ENCODE peak calls at places on chromosomes 2 and 18, in six cellular contexts. One of them, this sample, is unnamed.

GRCh38 chr18:5611221-5611620 is 67.4 kb upstream of the EPB41L3 start:
- DNase-seq in HCT116: no peak
- DNase-seq in Peyer's patch: no peak
- DNase-seq in spleen: no peak
- DNase-seq in right lobe of liver: no peak
- DNase-seq in K562: no peak
- DNase-seq in this sample: no peak

GRCh38 chr18:77086656-77087390 is 45.8 kb downstream of the MBP start:
- DNase-seq in right lobe of liver: peak; percentile 79
- DNase-seq in HCT116: no peak
- DNase-seq in spleen: peak; percentile 72
- DNase-seq in K562: no peak
- DNase-seq in Peyer's patch: no peak
- DNase-seq in this sample: no peak

GRCh38 chr2:226554726-226555125 is 244.9 kb downstream of the IRS1 start:
- DNase-seq in K562: no peak
- DNase-seq in right lobe of liver: no peak
- DNase-seq in Peyer's patch: no peak
- DNase-seq in spleen: no peak
- DNase-seq in HCT116: no peak
- DNase-seq in this sample: no peak

GRCh38 chr2:113234721-113235346 is 43.9 kb downstream of the PAX8 start:
- DNase-seq in right lobe of liver: no peak
- DNase-seq in K562: peak; percentile 47
- DNase-seq in spleen: no peak
- DNase-seq in HCT116: no peak
- DNase-seq in Peyer's patch: no peak
- DNase-seq in this sample: peak; percentile 60

GRCh38 chr18:45248240-45248903 is 366.9 kb upstream of the SLC14A2 start:
- DNase-seq in spleen: no peak
- DNase-seq in HCT116: no peak
- DNase-seq in right lobe of liver: peak; percentile 46
- DNase-seq in Peyer's patch: no peak
- DNase-seq in K562: no peak
- DNase-seq in this sample: peak; percentile 29

GRCh38 chr2:128384446-128384845 is 65.8 kb upstream of the HS6ST1 start:
- DNase-seq in right lobe of liver: no peak
- DNase-seq in HCT116: no peak
- DNase-seq in K562: no peak
- DNase-seq in spleen: peak; percentile 54
- DNase-seq in Peyer's patch: no peak
- DNase-seq in this sample: no peak

GRCh38 chr2:238285653-238286082 is 2.7 kb downstream of the PER2 start:
- DNase-seq in HCT116: no peak
- DNase-seq in spleen: no peak
- DNase-seq in right lobe of liver: peak; percentile 92
- DNase-seq in Peyer's patch: peak; percentile 75
- DNase-seq in K562: no peak
- DNase-seq in this sample: no peak

GRCh38 chr2:50491541-50492114 is 540.3 kb downstream of the NRXN1 start:
- DNase-seq in HCT116: peak; percentile 12
- DNase-seq in K562: peak; percentile 33
- DNase-seq in right lobe of liver: no peak
- DNase-seq in spleen: no peak
- DNase-seq in Peyer's patch: no peak
- DNase-seq in this sample: peak; percentile 45

GRCh38 chr2:33219850-33220275 is 256.6 kb upstream of the RASGRP3 start:
- DNase-seq in Peyer's patch: no peak
- DNase-seq in spleen: no peak
- DNase-seq in right lobe of liver: no peak
- DNase-seq in K562: no peak
- DNase-seq in HCT116: no peak
- DNase-seq in this sample: peak; percentile 18

GRCh38 chr2:38666578-38666926 is 638 bp downstream of the GALM start:
- DNase-seq in Peyer's patch: peak; percentile 67
- DNase-seq in right lobe of liver: peak; percentile 74
- DNase-seq in spleen: no peak
- DNase-seq in K562: peak; percentile 50
- DNase-seq in HCT116: no peak
- DNase-seq in this sample: no peak

GRCh38 chr2:39778775-39779751 is at the start of gene THUMPD2:
- DNase-seq in spleen: peak; percentile 92
- DNase-seq in Peyer's patch: peak; percentile 82
- DNase-seq in K562: peak; percentile 90
- DNase-seq in HCT116: peak; percentile 42
- DNase-seq in right lobe of liver: peak; percentile 75
- DNase-seq in this sample: peak; percentile 87

GRCh38 chr2:75089471-75089870 is 109.8 kb downstream of the TACR1 start:
- DNase-seq in spleen: no peak
- DNase-seq in HCT116: no peak
- DNase-seq in right lobe of liver: no peak
- DNase-seq in Peyer's patch: no peak
- DNase-seq in K562: no peak
- DNase-seq in this sample: no peak
- TF ChIP-seq POLR2A in spleen: no peak
- TF ChIP-seq POLR2A in HCT116: no peak
- TF ChIP-seq POLR2A in right lobe of liver: no peak
- TF ChIP-seq POLR2A in Peyer's patch: no peak
- TF ChIP-seq POLR2A in K562: no peak
- TF ChIP-seq POLR2A in this sample: no peak

GRCh38 chr2:8678731-8679566 is 2.9 kb upstream of the ID2 start:
- DNase-seq in spleen: peak; percentile 96
- DNase-seq in HCT116: peak; percentile 87
- DNase-seq in K562: peak; percentile 95
- DNase-seq in Peyer's patch: peak; percentile 97
- DNase-seq in right lobe of liver: peak; percentile 97
- DNase-seq in this sample: peak; percentile 95
- TF ChIP-seq POLR2A in spleen: no peak
- TF ChIP-seq POLR2A in HCT116: no peak
- TF ChIP-seq POLR2A in K562: peak; percentile 64
- TF ChIP-seq POLR2A in Peyer's patch: peak; percentile 74
- TF ChIP-seq POLR2A in right lobe of liver: peak; percentile 83
- TF ChIP-seq POLR2A in this sample: peak; percentile 52

GRCh38 chr2:71813801-71814470 is 333.7 kb downstream of the CYP26B1 start:
- DNase-seq in K562: no peak
- DNase-seq in Peyer's patch: no peak
- DNase-seq in spleen: no peak
- DNase-seq in right lobe of liver: no peak
- DNase-seq in HCT116: no peak
- DNase-seq in this sample: no peak
- TF ChIP-seq POLR2A in K562: no peak
- TF ChIP-seq POLR2A in Peyer's patch: no peak
- TF ChIP-seq POLR2A in spleen: no peak
- TF ChIP-seq POLR2A in right lobe of liver: no peak
- TF ChIP-seq POLR2A in HCT116: no peak
- TF ChIP-seq POLR2A in this sample: no peak

GRCh38 chr2:42893047-42893758 is 100.8 kb upstream of the HAAO start:
- DNase-seq in Peyer's patch: no peak
- DNase-seq in spleen: no peak
- DNase-seq in K562: no peak
- DNase-seq in right lobe of liver: no peak
- DNase-seq in HCT116: no peak
- DNase-seq in this sample: no peak
- TF ChIP-seq POLR2A in Peyer's patch: no peak
- TF ChIP-seq POLR2A in spleen: no peak
- TF ChIP-seq POLR2A in K562: no peak
- TF ChIP-seq POLR2A in right lobe of liver: no peak
- TF ChIP-seq POLR2A in HCT116: no peak
- TF ChIP-seq POLR2A in this sample: no peak

GRCh38 chr2:135530313-135531230 is at the start of gene ZRANB3:
- DNase-seq in Peyer's patch: peak; percentile 91
- DNase-seq in spleen: peak; percentile 96
- DNase-seq in right lobe of liver: peak; percentile 97
- DNase-seq in K562: peak; percentile 97
- DNase-seq in HCT116: peak; percentile 97
- DNase-seq in this sample: peak; percentile 96
- TF ChIP-seq POLR2A in Peyer's patch: no peak
- TF ChIP-seq POLR2A in spleen: no peak
- TF ChIP-seq POLR2A in right lobe of liver: peak; percentile 20
- TF ChIP-seq POLR2A in K562: peak; percentile 80
- TF ChIP-seq POLR2A in HCT116: peak; percentile 42
- TF ChIP-seq POLR2A in this sample: peak; percentile 65

GRCh38 chr2:196415384-196415783 is 224.1 kb upstream of the CCDC150 start:
- DNase-seq in K562: no peak
- DNase-seq in right lobe of liver: no peak
- DNase-seq in Peyer's patch: no peak
- DNase-seq in spleen: no peak
- DNase-seq in HCT116: no peak
- DNase-seq in this sample: no peak
- TF ChIP-seq POLR2A in K562: no peak
- TF ChIP-seq POLR2A in right lobe of liver: no peak
- TF ChIP-seq POLR2A in Peyer's patch: no peak
- TF ChIP-seq POLR2A in spleen: no peak
- TF ChIP-seq POLR2A in HCT116: no peak
- TF ChIP-seq POLR2A in this sample: no peak

GRCh38 chr2:109173311-109174171 is 44.5 kb downstream of the SH3RF3 start:
- DNase-seq in Peyer's patch: no peak
- DNase-seq in spleen: no peak
- DNase-seq in K562: peak; percentile 16
- DNase-seq in HCT116: no peak
- DNase-seq in right lobe of liver: no peak
- DNase-seq in this sample: peak; percentile 63

GRCh38 chr2:109172556-109173105 is 43.6 kb downstream of the SH3RF3 start:
- DNase-seq in right lobe of liver: no peak
- DNase-seq in Peyer's patch: no peak
- DNase-seq in HCT116: no peak
- DNase-seq in spleen: no peak
- DNase-seq in K562: no peak
- DNase-seq in this sample: no peak

GRCh38 chr2:109170645-109171044 is 41.6 kb downstream of the SH3RF3 start:
- DNase-seq in K562: no peak
- DNase-seq in HCT116: no peak
- DNase-seq in Peyer's patch: no peak
- DNase-seq in spleen: no peak
- DNase-seq in right lobe of liver: no peak
- DNase-seq in this sample: no peak

GRCh38 chr2:109174214-109174613 is 45.2 kb downstream of the SH3RF3 start:
- DNase-seq in K562: no peak
- DNase-seq in spleen: no peak
- DNase-seq in HCT116: no peak
- DNase-seq in Peyer's patch: no peak
- DNase-seq in right lobe of liver: no peak
- DNase-seq in this sample: no peak

GRCh38 chr2:109171444-109172334 is 42.7 kb downstream of the SH3RF3 start:
- DNase-seq in spleen: no peak
- DNase-seq in K562: no peak
- DNase-seq in Peyer's patch: no peak
- DNase-seq in HCT116: no peak
- DNase-seq in right lobe of liver: no peak
- DNase-seq in this sample: no peak
- TF ChIP-seq POLR2A in spleen: no peak
- TF ChIP-seq POLR2A in K562: no peak
- TF ChIP-seq POLR2A in Peyer's patch: no peak
- TF ChIP-seq POLR2A in HCT116: no peak
- TF ChIP-seq POLR2A in right lobe of liver: no peak
- TF ChIP-seq POLR2A in this sample: no peak

GRCh38 chr2:219544567-219544966 is 739 bp downstream of the TMEM198 start:
- DNase-seq in Peyer's patch: no peak
- DNase-seq in right lobe of liver: no peak
- DNase-seq in K562: no peak
- DNase-seq in HCT116: no peak
- DNase-seq in spleen: peak; percentile 79
- DNase-seq in this sample: no peak

GRCh38 chr2:219545610-219546352 is 2.0 kb downstream of the TMEM198 start:
- DNase-seq in K562: no peak
- DNase-seq in spleen: no peak
- DNase-seq in Peyer's patch: peak; percentile 66
- DNase-seq in HCT116: no peak
- DNase-seq in right lobe of liver: no peak
- DNase-seq in this sample: no peak

GRCh38 chr2:219542931-219543595 is 546 bp downstream of the CHPF start:
- DNase-seq in right lobe of liver: no peak
- DNase-seq in HCT116: no peak
- DNase-seq in Peyer's patch: no peak
- DNase-seq in spleen: no peak
- DNase-seq in K562: peak; percentile 55
- DNase-seq in this sample: no peak

GRCh38 chr2:219541611-219542180 is 1.9 kb downstream of the CHPF start:
- DNase-seq in right lobe of liver: peak; percentile 88
- DNase-seq in HCT116: peak; percentile 92
- DNase-seq in K562: peak; percentile 86
- DNase-seq in spleen: peak; percentile 95
- DNase-seq in Peyer's patch: peak; percentile 95
- DNase-seq in this sample: peak; percentile 92

DNA sequence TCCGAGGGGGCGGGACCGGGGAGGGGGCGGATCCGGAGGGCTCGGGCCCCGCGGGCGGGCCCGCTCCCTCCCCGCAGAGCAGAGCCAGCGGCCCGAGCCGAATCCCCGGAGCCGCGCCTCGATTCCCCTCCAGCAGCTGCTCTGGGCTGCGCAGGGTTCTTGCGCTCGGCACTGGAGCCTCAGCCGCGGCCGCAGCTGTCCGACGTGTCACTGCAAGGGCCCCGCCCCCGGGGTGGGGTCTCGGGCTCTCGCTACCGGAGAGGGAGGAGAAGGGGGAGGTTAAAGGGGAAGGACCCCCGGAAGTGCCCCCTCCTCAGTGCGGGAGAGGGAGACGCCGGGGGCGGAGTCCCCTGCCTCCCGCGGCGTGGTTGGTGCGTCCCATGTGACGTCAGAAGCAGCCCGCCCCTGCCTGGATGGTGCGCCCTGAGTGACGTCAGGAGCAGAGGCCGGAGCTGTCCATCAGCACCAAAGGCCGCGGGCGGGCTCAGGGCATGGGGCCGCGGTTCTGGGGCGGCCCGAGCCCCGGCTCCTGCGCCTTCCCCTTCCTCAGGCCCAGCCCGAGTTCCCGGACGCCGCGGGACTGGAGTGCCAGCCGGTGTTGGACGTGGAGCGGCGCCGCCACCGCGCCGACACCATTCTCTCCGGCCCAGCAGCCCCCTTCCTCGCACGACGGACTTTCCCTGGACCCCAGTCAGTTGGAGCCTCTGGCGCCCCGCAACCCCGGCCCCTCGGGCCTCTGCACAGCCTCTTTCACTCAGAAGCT is at the start of the genes CHPF and TMEM198:
- DNase-seq in K562: peak; percentile 96
- DNase-seq in spleen: peak; percentile 96
- DNase-seq in Peyer's patch: peak; percentile 98
- DNase-seq in right lobe of liver: peak; percentile 99
- DNase-seq in HCT116: peak; percentile 97
- DNase-seq in this sample: peak; percentile 94
- TF ChIP-seq POLR2A in K562: peak; percentile 52
- TF ChIP-seq POLR2A in spleen: no peak
- TF ChIP-seq POLR2A in Peyer's patch: peak; percentile 29
- TF ChIP-seq POLR2A in right lobe of liver: peak; percentile 72
- TF ChIP-seq POLR2A in HCT116: peak; percentile 21
- TF ChIP-seq POLR2A in this sample: no peak

This sample was measured in erythroblast.